ENCODE peak calls at places on chromosomes 13 and 19, in seven cellular contexts. Q, D, Y, Z, T, X and G are unnamed samples.

GRCh38 chr19:7743425-7743841 is 3.9 kb downstream of the CD209 start:
- DNase-seq in Q (no peak), D (no peak), Y (no peak), Z (no peak), T (no peak), X (no peak), G (no peak)

GRCh38 chr19:15154002-15154612 is 46.7 kb downstream of the NOTCH3 start:
- DNase-seq in Q (peak), D (peak), Y (peak), Z (no peak), T (peak), X (no peak), G (no peak)

GRCh38 chr19:2097330-2098327 is 914 bp downstream of the IZUMO4 start:
- DNase-seq in Q (no peak), D (no peak), Y (peak), Z (no peak), T (peak), X (peak), G (no peak)

GRCh38 chr13:36904219-36904618 is 15.8 kb downstream of the SMAD9 start:
- DNase-seq in Q (no peak), D (no peak), Y (no peak), Z (no peak), T (no peak), X (no peak), G (no peak)

GRCh38 chr19:2167896-2168618 is 4.3 kb downstream of the DOT1L start:
- DNase-seq in Q (peak), D (peak), Y (peak), Z (no peak), T (no peak), X (no peak), G (peak)

GRCh38 chr19:19459707-19460251 is 54.3 kb downstream of the GATAD2A start:
- DNase-seq in Q (peak), D (peak), Y (peak), Z (peak), T (peak), X (peak), G (peak)

GRCh38 chr19:1259873-1260748 is 9.0 kb upstream of the CIRBP start:
- DNase-seq in Q (peak), D (no peak), Y (no peak), Z (no peak), T (no peak), X (peak), G (no peak)

GRCh38 chr13:21022694-21023325 is 38.6 kb downstream of the LATS2 start:
- DNase-seq in Q (no peak), D (no peak), Y (no peak), Z (no peak), T (no peak), X (no peak), G (no peak)

GRCh38 chr13:98650376-98651107 is 73.6 kb upstream of the STK24 start:
- DNase-seq in Q (no peak), D (no peak), Y (no peak), Z (no peak), T (no peak), X (no peak), G (no peak)

GRCh38 chr19:55117063-55117635 is 288 bp downstream of the PPP1R12C start:
- DNase-seq in Q (no peak), D (no peak), Y (no peak), Z (no peak), T (no peak), X (peak), G (no peak)

GRCh38 chr19:751501-752341 is 809 bp downstream of the MISP start:
- DNase-seq in Q (peak), D (peak), Y (no peak), Z (no peak), T (no peak), X (no peak), G (peak)

GRCh38 chr19:32404939-32405430 is 585 bp upstream of the DPY19L3 start:
- DNase-seq in Q (peak), D (peak), Y (no peak), Z (no peak), T (no peak), X (no peak), G (peak)

GRCh38 chr13:108777421-108778420 is 148.3 kb downstream of the MYO16 start:
- DNase-seq in Q (no peak), D (peak), Y (no peak), Z (no peak), T (no peak), X (no peak), G (no peak)

GRCh38 chr13:61086052-61086451 is 329.6 kb downstream of the PCDH20 start:
- DNase-seq in Q (no peak), D (no peak), Y (no peak), Z (no peak), T (no peak), X (no peak), G (peak)

GRCh38 chr19:56270676-56271075 is 1.9 kb upstream of the EDDM13 start:
- DNase-seq in Q (peak), D (peak), Y (no peak), Z (no peak), T (no peak), X (no peak), G (no peak)

GRCh38 chr19:1104452-1105216 is 840 bp downstream of the GPX4 start:
- DNase-seq in Q (peak), D (peak), Y (peak), Z (peak), T (peak), X (peak), G (peak)

GRCh38 chr19:51468545-51468920 is 9.8 kb upstream of the CEACAM18 start:
- DNase-seq in Q (no peak), D (no peak), Y (no peak), Z (no peak), T (no peak), X (no peak), G (no peak)

GRCh38 chr13:32895296-32895695 is 120.9 kb upstream of the KL start:
- DNase-seq in Q (no peak), D (no peak), Y (no peak), Z (no peak), T (no peak), X (no peak), G (no peak)

GRCh38 chr13:49217962-49218492 is 2.1 kb upstream of the MLNR start:
- DNase-seq in Q (no peak), D (no peak), Y (no peak), Z (no peak), T (no peak), X (no peak), G (no peak)

GRCh38 chr13:107361666-107362065 is 793.7 kb upstream of the ARGLU1 start:
- DNase-seq in Q (no peak), D (peak), Y (no peak), Z (no peak), T (no peak), X (no peak), G (peak)

GRCh38 chr19:37893845-37894575 is 12.4 kb downstream of the WDR87 start:
- DNase-seq in Q (no peak), D (no peak), Y (no peak), Z (no peak), T (no peak), X (no peak), G (no peak)

GRCh38 chr19:57233207-57233606 is 2.4 kb downstream of the AURKC start:
- DNase-seq in Q (no peak), D (no peak), Y (no peak), Z (no peak), T (no peak), X (no peak), G (no peak)

GRCh38 chr19:4208385-4209094 is 20.8 kb upstream of the EBI3 start:
- DNase-seq in Q (peak), D (peak), Y (no peak), Z (no peak), T (no peak), X (no peak), G (peak)

GRCh38 chr13:77596777-77597176 is 61.3 kb downstream of the SCEL start:
- DNase-seq in Q (no peak), D (no peak), Y (no peak), Z (no peak), T (no peak), X (no peak), G (no peak)

GRCh38 chr13:27658569-27658968 is 36.9 kb downstream of the POLR1D start:
- DNase-seq in Q (peak), D (peak), Y (no peak), Z (no peak), T (no peak), X (no peak), G (peak)

GRCh38 chr19:4350111-4350510 is 6.7 kb downstream of the MPND start:
- DNase-seq in Q (no peak), D (no peak), Y (no peak), Z (no peak), T (no peak), X (no peak), G (no peak)

GRCh38 chr13:63024458-63024857 is 1608.8 kb upstream of the PCDH20 start:
- DNase-seq in Q (no peak), D (peak), Y (no peak), Z (no peak), T (no peak), X (no peak), G (no peak)